ENCODE peak calls at places on chromosome 12, in ten cellular contexts. One of them, this sample, is unnamed.

GRCh38 chr12:105698047-105698446 is 367.6 kb downstream of the C12orf75 start:
- DNase-seq in GM19239: no peak
- DNase-seq in frontal cortex: no peak
- DNase-seq in HEK293T: no peak
- DNase-seq in CD8-positive, alpha-beta memory T cell: no peak
- DNase-seq in NCI-H2081: no peak
- DNase-seq in tibial nerve: no peak
- DNase-seq in activated T-cell treated with anti-CD3 and anti-CD28 coated beads, Interleukin-2, amount 50 U/mL, for 72 hours: no peak
- DNase-seq in WTC11: no peak
- DNase-seq in T-helper 2 cell: no peak
- DNase-seq in this sample: no peak

GRCh38 chr12:66036317-66036716 is 94.2 kb downstream of the LLPH start:
- DNase-seq in HEK293T: no peak
- DNase-seq in CD8-positive, alpha-beta memory T cell: no peak
- DNase-seq in WTC11: no peak
- DNase-seq in NCI-H2081: no peak
- DNase-seq in GM19239: no peak
- DNase-seq in T-helper 2 cell: no peak
- DNase-seq in tibial nerve: no peak
- DNase-seq in activated T-cell treated with anti-CD3 and anti-CD28 coated beads, Interleukin-2, amount 50 U/mL, for 72 hours: no peak
- DNase-seq in frontal cortex: no peak
- DNase-seq in this sample: no peak

GRCh38 chr12:105561981-105562726 is 231.7 kb downstream of the C12orf75 start:
- DNase-seq in CD8-positive, alpha-beta memory T cell: no peak
- DNase-seq in frontal cortex: no peak
- DNase-seq in HEK293T: peak; percentile 61
- DNase-seq in NCI-H2081: peak; percentile 56
- DNase-seq in T-helper 2 cell: no peak
- DNase-seq in GM19239: no peak
- DNase-seq in tibial nerve: no peak
- DNase-seq in WTC11: no peak
- DNase-seq in activated T-cell treated with anti-CD3 and anti-CD28 coated beads, Interleukin-2, amount 50 U/mL, for 72 hours: no peak
- DNase-seq in this sample: no peak

GRCh38 chr12:1619599-1619998 is 9.4 kb upstream of the WNT5B start:
- DNase-seq in activated T-cell treated with anti-CD3 and anti-CD28 coated beads, Interleukin-2, amount 50 U/mL, for 72 hours: peak; percentile 46
- DNase-seq in tibial nerve: no peak
- DNase-seq in CD8-positive, alpha-beta memory T cell: no peak
- DNase-seq in WTC11: no peak
- DNase-seq in HEK293T: no peak
- DNase-seq in frontal cortex: no peak
- DNase-seq in NCI-H2081: no peak
- DNase-seq in T-helper 2 cell: no peak
- DNase-seq in GM19239: no peak
- DNase-seq in this sample: no peak

GRCh38 chr12:123141615-123142517 is 9.0 kb downstream of the PITPNM2 start:
- DNase-seq in frontal cortex: no peak
- DNase-seq in GM19239: no peak
- DNase-seq in activated T-cell treated with anti-CD3 and anti-CD28 coated beads, Interleukin-2, amount 50 U/mL, for 72 hours: no peak
- DNase-seq in NCI-H2081: no peak
- DNase-seq in T-helper 2 cell: no peak
- DNase-seq in tibial nerve: no peak
- DNase-seq in WTC11: no peak
- DNase-seq in CD8-positive, alpha-beta memory T cell: no peak
- DNase-seq in HEK293T: no peak
- DNase-seq in this sample: peak; percentile 64

GRCh38 chr12:41962171-41962572 is 182.5 kb downstream of the GXYLT1 start:
- DNase-seq in tibial nerve: no peak
- DNase-seq in WTC11: no peak
- DNase-seq in T-helper 2 cell: no peak
- DNase-seq in frontal cortex: no peak
- DNase-seq in HEK293T: no peak
- DNase-seq in GM19239: no peak
- DNase-seq in NCI-H2081: peak; percentile 58
- DNase-seq in activated T-cell treated with anti-CD3 and anti-CD28 coated beads, Interleukin-2, amount 50 U/mL, for 72 hours: no peak
- DNase-seq in CD8-positive, alpha-beta memory T cell: no peak
- DNase-seq in this sample: no peak

GRCh38 chr12:4045433-4045760 is 172.2 kb upstream of the PARP11 start:
- DNase-seq in WTC11: no peak
- DNase-seq in activated T-cell treated with anti-CD3 and anti-CD28 coated beads, Interleukin-2, amount 50 U/mL, for 72 hours: no peak
- DNase-seq in NCI-H2081: no peak
- DNase-seq in tibial nerve: no peak
- DNase-seq in HEK293T: no peak
- DNase-seq in GM19239: no peak
- DNase-seq in T-helper 2 cell: no peak
- DNase-seq in CD8-positive, alpha-beta memory T cell: no peak
- DNase-seq in frontal cortex: no peak
- DNase-seq in this sample: no peak

GRCh38 chr12:53299101-53299453 is 418 bp upstream of the MYG1 start:
- DNase-seq in T-helper 2 cell: no peak
- DNase-seq in activated T-cell treated with anti-CD3 and anti-CD28 coated beads, Interleukin-2, amount 50 U/mL, for 72 hours: peak; percentile 64
- DNase-seq in CD8-positive, alpha-beta memory T cell: peak; percentile 65
- DNase-seq in WTC11: no peak
- DNase-seq in NCI-H2081: no peak
- DNase-seq in tibial nerve: peak; percentile 46
- DNase-seq in frontal cortex: no peak
- DNase-seq in GM19239: no peak
- DNase-seq in HEK293T: no peak
- DNase-seq in this sample: no peak

GRCh38 chr12:100986595-100987547 is 192.3 kb downstream of the ANO4 start:
- DNase-seq in NCI-H2081: no peak
- DNase-seq in frontal cortex: no peak
- DNase-seq in CD8-positive, alpha-beta memory T cell: no peak
- DNase-seq in HEK293T: no peak
- DNase-seq in activated T-cell treated with anti-CD3 and anti-CD28 coated beads, Interleukin-2, amount 50 U/mL, for 72 hours: no peak
- DNase-seq in T-helper 2 cell: no peak
- DNase-seq in GM19239: no peak
- DNase-seq in WTC11: peak; percentile 23
- DNase-seq in tibial nerve: no peak
- DNase-seq in this sample: no peak

GRCh38 chr12:34342048-34342447 is 319.8 kb downstream of the ALG10 start:
- DNase-seq in frontal cortex: peak; percentile 2
- DNase-seq in WTC11: no peak
- DNase-seq in GM19239: no peak
- DNase-seq in activated T-cell treated with anti-CD3 and anti-CD28 coated beads, Interleukin-2, amount 50 U/mL, for 72 hours: no peak
- DNase-seq in T-helper 2 cell: no peak
- DNase-seq in CD8-positive, alpha-beta memory T cell: no peak
- DNase-seq in NCI-H2081: no peak
- DNase-seq in tibial nerve: no peak
- DNase-seq in HEK293T: no peak
- DNase-seq in this sample: no peak